ENCODE peak calls at places on chromosomes 4 and X, in five cellular contexts. S is epithelial cell of proximal tubule, K is PC-3, I is cardiac fibroblast, E is SK-N-SH. U is an unnamed sample.
A peak's percentile ranks its signal among the peaks of the same experiment; 100 is the strongest.

GRCh38 chr4:103429283-103429682 is 231.1 kb upstream of the CENPE start:
- DNase-seq in S (no peak), K (no peak), I (no peak), E (peak; percentile 11), U (no peak)

GRCh38 chr4:58749206-58749605 is 1639.0 kb upstream of the IGFBP7 start:
- DNase-seq in S (no peak), K (peak; percentile 78), I (no peak), E (no peak), U (no peak)

GRCh38 chrX:40151211-40152172 is 53.7 kb upstream of the BCOR start:
- DNase-seq in S (no peak), K (peak; percentile 55), I (no peak), E (no peak), U (no peak)

GRCh38 chrX:45557390-45557789 is 356.7 kb upstream of the DIPK2B start:
- DNase-seq in S (no peak), K (peak; percentile 43), I (peak; percentile 18), E (no peak), U (no peak)

GRCh38 chr4:38752393-38752961 is 30.3 kb downstream of the TLR10 start:
- DNase-seq in S (peak; percentile 89), K (no peak), I (peak; percentile 62), E (no peak), U (peak; percentile 23)

GRCh38 chr4:22686156-22686555 is 6.6 kb upstream of the GBA3 start:
- DNase-seq in S (no peak), K (no peak), I (no peak), E (no peak), U (no peak)

GRCh38 chr4:148984951-148985350 is 542.7 kb upstream of the NR3C2 start:
- DNase-seq in S (no peak), K (no peak), I (no peak), E (no peak), U (no peak)

GRCh38 chr4:165288639-165289428 is 38.6 kb upstream of the MSMO1 start:
- DNase-seq in S (no peak), K (peak; percentile 28), I (peak; percentile 85), E (no peak), U (peak; percentile 9)

GRCh38 chrX:46653482-46653881 is 79.9 kb downstream of the CHST7 start:
- DNase-seq in S (no peak), K (peak; percentile 48), I (no peak), E (peak; percentile 34), U (no peak)

GRCh38 chr4:39732728-39733127 is 34.8 kb downstream of the UBE2K start:
- DNase-seq in S (no peak), K (peak; percentile 56), I (peak; percentile 90), E (no peak), U (peak; percentile 48)

GRCh38 chr4:25524616-25525146 is 131.0 kb upstream of the SLC34A2 start:
- DNase-seq in S (no peak), K (peak; percentile 10), I (no peak), E (no peak), U (no peak)

GRCh38 chr4:86498560-86499166 is 95.5 kb upstream of the PTPN13 start:
- DNase-seq in S (no peak), K (peak; percentile 71), I (peak; percentile 74), E (peak; percentile 47), U (no peak)

GRCh38 chr4:188178276-188178675 is 39.0 kb downstream of the TRIML1 start:
- DNase-seq in S (no peak), K (peak; percentile 46), I (peak; percentile 62), E (no peak), U (no peak)

GRCh38 chr4:170853422-170854021 is 763.8 kb upstream of the AADAT start:
- DNase-seq in S (no peak), K (peak; percentile 59), I (peak; percentile 27), E (peak; percentile 33), U (no peak)

GRCh38 chr4:89929425-89930272 is 35.0 kb downstream of the MMRN1 start:
- DNase-seq in S (peak; percentile 39), K (peak; percentile 34), I (no peak), E (no peak), U (no peak)

GRCh38 chrX:21855937-21856415 is at the start of gene YY2:
- DNase-seq in S (no peak), K (no peak), I (no peak), E (no peak), U (no peak)

GRCh38 chr4:14908635-14909034 is 93.6 kb upstream of the CPEB2 start:
- DNase-seq in S (no peak), K (peak; percentile 75), I (peak; percentile 8), E (no peak), U (peak; percentile 34)

GRCh38 chrX:154750301-154751120 is at the start of gene GAB3:
- DNase-seq in S (no peak), K (peak; percentile 28), I (peak; percentile 48), E (peak; percentile 65), U (no peak)

GRCh38 chrX:134664202-134664601 is 5.9 kb upstream of the PLAC1 start:
- DNase-seq in S (no peak), K (no peak), I (no peak), E (no peak), U (no peak)

GRCh38 chr4:119050501-119051090 is 85.0 kb upstream of the MYOZ2 start:
- DNase-seq in S (no peak), K (peak; percentile 22), I (no peak), E (no peak), U (no peak)

GRCh38 chr4:95522682-95523410 is 25.9 kb downstream of the UNC5C start:
- DNase-seq in S (no peak), K (no peak), I (no peak), E (no peak), U (no peak)

GRCh38 chrX:10254746-10255145 is 98.0 kb downstream of the CLCN4 start:
- DNase-seq in S (no peak), K (peak; percentile 71), I (peak; percentile 28), E (peak; percentile 8), U (no peak)

GRCh38 chr4:113116414-113117345 is 67.2 kb downstream of the ANK2 start:
- DNase-seq in S (no peak), K (no peak), I (no peak), E (no peak), U (peak; percentile 4)

GRCh38 chr4:153438916-153439756 is 27.0 kb upstream of the TMEM131L start:
- DNase-seq in S (no peak), K (no peak), I (no peak), E (no peak), U (no peak)

GRCh38 chrX:138082881-138083280 is 517.0 kb downstream of the ZIC3 start:
- DNase-seq in S (no peak), K (peak; percentile 87), I (peak; percentile 0), E (no peak), U (no peak)

GRCh38 chrX:17553961-17554482 is 179.0 kb downstream of the NHS start:
- DNase-seq in S (no peak), K (no peak), I (peak; percentile 22), E (no peak), U (no peak)

GRCh38 chrX:39854772-39855747 is 242.7 kb downstream of the BCOR start:
- DNase-seq in S (no peak), K (no peak), I (no peak), E (no peak), U (no peak)

GRCh38 chr4:105624530-105624929 is 72.1 kb downstream of the ARHGEF38 start:
- DNase-seq in S (no peak), K (no peak), I (peak; percentile 54), E (no peak), U (no peak)

GRCh38 chrX:71995122-71995521 is 84.5 kb downstream of the NHSL2 start:
- DNase-seq in S (no peak), K (no peak), I (no peak), E (no peak), U (no peak)
- H3K4me3 ChIP-seq in S (no peak overlapping the region), K (no peak overlapping the region), I (no peak overlapping the region), E (no peak overlapping the region), U (no peak overlapping the region)

DNA sequence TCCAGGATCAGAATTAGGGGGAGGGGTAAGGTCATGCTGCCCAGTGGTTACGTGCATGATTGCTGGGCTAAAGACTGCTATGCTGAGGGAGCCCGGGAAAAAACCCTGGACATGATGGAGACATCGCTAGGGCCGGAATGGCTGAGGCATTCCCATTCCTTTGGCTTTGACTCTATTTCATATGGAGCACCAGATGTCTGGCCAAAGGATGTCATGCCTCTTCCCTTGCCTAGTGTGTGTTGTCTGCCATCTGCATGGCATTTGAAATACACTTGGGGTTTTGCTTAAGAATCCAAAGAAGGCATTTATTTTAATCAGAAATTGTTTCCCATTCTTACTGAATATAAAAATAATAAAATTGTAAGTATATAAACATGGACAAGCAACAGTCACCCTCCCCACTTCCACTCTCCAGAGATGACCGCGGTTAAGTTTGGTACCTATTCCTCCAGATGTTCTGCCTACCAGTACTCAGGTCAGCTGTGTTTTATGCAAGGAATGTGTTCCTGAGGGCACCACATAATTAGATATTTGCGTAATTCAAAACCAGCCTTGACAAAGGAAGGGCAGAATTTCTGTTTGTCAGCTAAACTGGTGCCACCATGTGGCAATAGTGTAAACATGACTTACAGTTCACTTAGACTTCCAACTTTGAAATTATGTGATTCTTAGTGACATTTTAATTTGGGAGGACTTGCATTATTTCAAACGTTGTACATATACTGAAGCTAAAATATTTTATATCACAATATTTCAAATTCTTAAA is 105.9 kb downstream of the CT47B1 start:
- DNase-seq in S (peak; percentile 35), K (peak; percentile 82), I (peak; percentile 82), E (peak; percentile 19), U (peak; percentile 21)
- TF ChIP-seq CTCF in S (peak; percentile 47), K (peak; percentile 70), I (peak; percentile 9), E (peak; percentile 62), U (peak; percentile 26)

GRCh38 chrX:129678176-129678880 is 23.6 kb upstream of the APLN start:
- DNase-seq in S (no peak), K (peak; percentile 81), I (no peak), E (peak; percentile 62), U (no peak)
- H3K4me3 ChIP-seq in S (peak overlapping the region; percentile 56), K (peak overlapping the region; percentile 73), I (peak overlapping the region; percentile 19), E (no peak overlapping the region), U (peak overlapping the region; percentile 37)

GRCh38 chr4:80196259-80197131 is 808 bp upstream of the PRDM8 start:
- DNase-seq in S (no peak), K (no peak), I (no peak), E (no peak), U (no peak)
- TF ChIP-seq CTCF in S (no peak), K (no peak), I (no peak), E (no peak), U (no peak)

GRCh38 chrX:100447563-100448397 is 37.7 kb upstream of the PCDH19 start:
- DNase-seq in S (no peak), K (peak; percentile 56), I (peak; percentile 26), E (peak; percentile 61), U (no peak)
- H3K4me3 ChIP-seq in S (peak overlapping the region; percentile 12), K (no peak overlapping the region), I (no peak overlapping the region), E (no peak overlapping the region), U (no peak overlapping the region)

DNA sequence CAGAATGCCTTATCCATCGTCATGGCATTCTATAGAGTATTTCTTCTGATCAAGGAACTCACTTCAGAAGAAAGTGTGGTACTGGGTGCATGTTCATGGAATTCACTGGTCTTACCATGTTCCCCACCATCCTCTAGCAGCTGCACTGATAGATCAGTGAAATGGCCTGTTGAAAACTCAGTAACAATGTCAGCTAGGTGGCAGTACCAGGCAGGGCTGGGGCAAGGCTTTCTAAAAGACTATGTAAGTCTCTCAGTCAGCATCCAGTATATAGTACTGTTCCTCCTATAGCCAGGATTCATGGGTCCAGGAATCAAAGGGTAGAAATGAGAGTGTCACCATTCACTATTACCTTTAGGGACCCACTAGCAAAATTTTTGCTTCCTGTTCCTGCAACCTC is 15.8 kb upstream of the LDB2 start:
- DNase-seq in S (no peak), K (no peak), I (peak; percentile 34), E (peak; percentile 7), U (no peak)
- TF ChIP-seq CTCF in S (peak; percentile 59), K (no peak), I (peak; percentile 29), E (peak; percentile 50), U (no peak)

U was measured in kidney epithelial cell.